ENCODE peak calls at places on chromosomes 11 and 22, in five cellular contexts. One of them, this sample, is unnamed.
A peak's percentile ranks its signal among the peaks of the same experiment; 100 is the strongest.

GRCh38 chr22:24393012-24393559 is 34.3 kb upstream of the ADORA2A start:
- DNase-seq in IMR-90: no peak
- DNase-seq in hepatocyte: no peak
- DNase-seq in tibial nerve: no peak
- DNase-seq in GM23338: no peak
- DNase-seq in this sample: no peak

GRCh38 chr22:47296405-47297260 is 534.2 kb downstream of the TBC1D22A start:
- DNase-seq in IMR-90: no peak
- DNase-seq in hepatocyte: no peak
- DNase-seq in tibial nerve: no peak
- DNase-seq in GM23338: peak; percentile 0
- DNase-seq in this sample: no peak

GRCh38 chr22:17562906-17563870 is at the start of gene SLC25A18:
- DNase-seq in IMR-90: no peak
- DNase-seq in hepatocyte: peak; percentile 63
- DNase-seq in tibial nerve: no peak
- DNase-seq in GM23338: peak; percentile 84
- DNase-seq in this sample: no peak

GRCh38 chr22:22061085-22062077 is 78.8 kb upstream of the TOP3B start:
- DNase-seq in IMR-90: peak; percentile 43
- DNase-seq in hepatocyte: peak; percentile 76
- DNase-seq in tibial nerve: no peak
- DNase-seq in GM23338: no peak
- DNase-seq in this sample: no peak

GRCh38 chr11:130070829-130071205 is 1.1 kb downstream of the APLP2 start:
- DNase-seq in IMR-90: peak; percentile 36
- DNase-seq in hepatocyte: peak; percentile 57
- DNase-seq in tibial nerve: no peak
- DNase-seq in GM23338: peak; percentile 68
- DNase-seq in this sample: peak; percentile 74

GRCh38 chr22:17945851-17946690 is 78.3 kb downstream of the MICAL3 start:
- DNase-seq in IMR-90: no peak
- DNase-seq in hepatocyte: no peak
- DNase-seq in tibial nerve: no peak
- DNase-seq in GM23338: no peak
- DNase-seq in this sample: no peak

GRCh38 chr11:124762077-124762623 is at the start of gene ESAM:
- DNase-seq in IMR-90: no peak
- DNase-seq in hepatocyte: peak; percentile 62
- DNase-seq in tibial nerve: no peak
- DNase-seq in GM23338: peak; percentile 66
- DNase-seq in this sample: peak; percentile 80

GRCh38 chr22:50526849-50527801 is 1.7 kb upstream of the SCO2 start:
- DNase-seq in IMR-90: no peak
- DNase-seq in hepatocyte: no peak
- DNase-seq in tibial nerve: no peak
- DNase-seq in GM23338: peak; percentile 67
- DNase-seq in this sample: peak; percentile 85

GRCh38 chr11:120613264-120614226 is 102.0 kb downstream of the GRIK4 start:
- DNase-seq in IMR-90: no peak
- DNase-seq in hepatocyte: peak; percentile 26
- DNase-seq in tibial nerve: no peak
- DNase-seq in GM23338: no peak
- DNase-seq in this sample: no peak

GRCh38 chr22:49100764-49101163 is 726.9 kb downstream of the BRD1 start:
- DNase-seq in IMR-90: no peak
- DNase-seq in hepatocyte: no peak
- DNase-seq in tibial nerve: no peak
- DNase-seq in GM23338: no peak
- DNase-seq in this sample: no peak

GRCh38 chr22:26660961-26661578 is 3.7 kb downstream of the MIAT start:
- DNase-seq in IMR-90: no peak
- DNase-seq in hepatocyte: no peak
- DNase-seq in tibial nerve: no peak
- DNase-seq in GM23338: peak; percentile 43
- DNase-seq in this sample: no peak

GRCh38 chr11:74001822-74002286 is 7.0 kb downstream of the UCP3 start:
- DNase-seq in IMR-90: no peak
- DNase-seq in hepatocyte: no peak
- DNase-seq in tibial nerve: no peak
- DNase-seq in GM23338: no peak
- DNase-seq in this sample: no peak

GRCh38 chr11:44427432-44427831 is 117.5 kb upstream of the ALX4 start:
- DNase-seq in IMR-90: no peak
- DNase-seq in hepatocyte: no peak
- DNase-seq in tibial nerve: no peak
- DNase-seq in GM23338: peak; percentile 83
- DNase-seq in this sample: no peak

GRCh38 chr11:126607374-126607773 is 251.9 kb downstream of the ST3GAL4 start:
- DNase-seq in IMR-90: peak; percentile 66
- DNase-seq in hepatocyte: peak; percentile 80
- DNase-seq in tibial nerve: peak; percentile 17
- DNase-seq in GM23338: peak; percentile 89
- DNase-seq in this sample: no peak

DNA sequence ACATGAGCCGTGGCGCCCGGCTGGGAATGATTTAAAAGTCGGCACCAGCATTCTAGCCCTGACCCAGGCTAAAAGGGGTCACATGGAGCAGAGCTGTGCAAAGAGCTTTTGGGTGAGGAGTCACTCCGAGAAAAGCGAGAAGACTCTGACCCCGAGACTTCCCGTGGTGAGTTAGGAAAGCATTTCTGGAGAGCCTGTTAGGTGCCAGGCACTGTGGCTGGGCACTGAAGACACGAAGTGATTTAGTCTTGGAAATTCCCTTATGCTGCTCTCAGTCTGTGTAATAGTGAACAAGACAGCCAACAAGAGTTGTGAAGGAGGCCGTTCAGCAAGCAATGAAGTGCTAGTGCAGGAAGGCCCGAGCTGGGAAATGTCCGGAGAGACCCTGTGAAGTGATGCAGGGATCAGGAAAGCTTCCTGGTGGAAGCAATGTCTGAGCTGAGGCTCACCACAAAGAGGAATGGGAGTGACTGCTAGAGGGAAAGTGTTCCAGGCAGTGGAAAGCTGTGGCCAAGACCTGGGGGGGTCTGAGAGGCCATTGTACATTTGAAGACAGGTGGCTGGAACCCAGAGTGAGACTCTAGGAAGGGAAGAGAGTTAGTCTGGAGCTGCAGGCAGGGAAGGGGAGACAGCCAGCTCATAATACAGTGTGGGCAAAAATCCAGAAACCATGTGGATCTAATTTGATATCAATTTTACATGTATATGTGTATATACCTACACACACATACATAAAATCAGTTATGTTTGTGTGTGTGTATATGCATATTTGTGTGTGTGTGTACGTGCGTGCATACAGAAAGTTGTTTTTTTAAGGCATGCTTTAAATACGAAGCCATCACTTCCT is 31.7 kb downstream of the MARK2 start:
- DNase-seq in IMR-90: peak; percentile 28
- DNase-seq in hepatocyte: no peak
- DNase-seq in tibial nerve: no peak
- DNase-seq in GM23338: no peak
- DNase-seq in this sample: no peak
- H3K27ac ChIP-seq in IMR-90: no peak overlapping the region
- H3K27ac ChIP-seq in hepatocyte: peak overlapping the region; percentile 37
- H3K27ac ChIP-seq in tibial nerve: peak overlapping the region; percentile 52
- H3K27ac ChIP-seq in GM23338: peak overlapping the region; percentile 26
- H3K27ac ChIP-seq in this sample: peak overlapping the region; percentile 25

DNA sequence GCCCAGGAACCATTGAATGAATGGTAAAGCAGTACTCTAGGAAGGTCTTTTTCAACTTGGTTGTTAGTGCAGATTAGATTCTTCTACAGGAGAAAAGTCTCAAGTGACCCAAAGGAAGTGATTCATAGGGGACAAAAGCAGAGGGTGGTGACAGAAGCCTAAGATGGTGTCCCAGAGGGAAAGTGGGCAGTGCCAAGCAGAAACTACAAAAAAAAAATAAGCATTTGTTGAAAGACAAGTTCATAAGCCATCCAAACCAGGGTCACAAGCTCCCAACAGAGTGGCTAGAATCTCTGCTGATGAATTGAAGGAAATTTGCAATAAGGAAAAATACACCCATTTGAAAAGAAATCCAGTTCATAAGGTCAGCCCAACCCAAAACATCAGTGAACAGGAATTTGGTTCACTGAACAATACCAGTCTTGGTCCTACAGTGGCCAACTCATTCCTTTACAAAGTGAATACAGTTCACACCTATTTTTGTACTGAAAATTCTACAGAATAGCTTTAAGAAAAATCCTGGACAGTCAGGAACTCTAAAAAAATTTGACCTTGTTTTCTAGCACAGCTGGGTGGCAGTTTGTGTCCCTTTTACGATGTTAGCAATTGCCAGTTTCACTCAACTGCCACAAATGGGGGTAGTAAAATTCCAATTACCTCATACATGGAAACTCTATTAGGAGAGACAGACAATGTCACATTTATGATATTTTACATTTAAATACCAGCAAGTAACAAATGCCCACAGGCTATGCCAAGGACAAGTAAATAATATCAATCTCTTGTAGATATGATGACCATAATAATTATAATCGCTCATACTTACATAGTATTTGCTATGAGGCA is 21.6 kb upstream of the NUP160 start:
- DNase-seq in IMR-90: no peak
- DNase-seq in hepatocyte: no peak
- DNase-seq in tibial nerve: no peak
- DNase-seq in GM23338: no peak
- DNase-seq in this sample: no peak
- H3K4me3 ChIP-seq in IMR-90: no peak overlapping the region
- H3K4me3 ChIP-seq in hepatocyte: no peak overlapping the region
- H3K4me3 ChIP-seq in tibial nerve: no peak overlapping the region
- H3K4me3 ChIP-seq in GM23338: no peak overlapping the region
- H3K4me3 ChIP-seq in this sample: no peak overlapping the region

DNA sequence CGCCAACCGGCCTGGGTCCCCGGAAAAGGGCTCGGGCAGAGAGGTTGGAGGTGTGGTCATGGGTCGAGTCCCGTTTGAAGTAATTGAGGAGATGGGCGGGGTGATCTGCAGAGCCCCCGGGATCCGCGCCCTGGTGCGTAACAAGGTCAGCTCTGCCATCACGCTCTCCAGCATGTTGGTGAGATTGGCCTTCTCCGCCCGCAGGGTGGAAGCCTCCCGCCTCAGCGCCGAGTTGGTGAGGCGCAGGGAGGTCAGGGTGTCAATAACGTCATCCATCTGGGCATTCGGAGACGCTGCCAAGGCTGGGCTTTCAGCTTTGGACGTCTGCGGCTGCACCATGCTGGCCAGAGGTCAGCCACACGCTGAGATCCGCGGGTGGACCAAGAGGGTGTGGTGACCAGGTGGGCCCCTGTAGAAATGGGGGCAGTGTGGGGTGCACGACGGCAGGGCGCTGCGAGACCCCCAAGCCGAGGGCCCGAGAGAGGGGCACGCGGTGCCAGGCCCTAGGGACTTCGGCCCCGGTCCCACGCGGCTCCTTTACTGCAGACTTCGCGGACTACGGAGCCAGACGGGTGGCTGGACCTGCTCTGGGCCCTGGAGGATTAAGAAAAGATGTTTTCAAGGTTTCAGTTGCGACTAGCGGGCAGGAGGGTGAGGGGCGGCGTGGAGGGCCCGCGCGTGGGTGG is 672 bp downstream of the RTL6 start:
- DNase-seq in IMR-90: peak; percentile 34
- DNase-seq in hepatocyte: peak; percentile 41
- DNase-seq in tibial nerve: no peak
- DNase-seq in GM23338: peak; percentile 37
- DNase-seq in this sample: no peak
- H3K27ac ChIP-seq in IMR-90: peak overlapping the region; percentile 76
- H3K27ac ChIP-seq in hepatocyte: peak overlapping the region; percentile 89
- H3K27ac ChIP-seq in tibial nerve: peak overlapping the region; percentile 89
- H3K27ac ChIP-seq in GM23338: no peak overlapping the region
- H3K27ac ChIP-seq in this sample: peak overlapping the region; percentile 81

GRCh38 chr11:69369210-69369609 is 75.3 kb downstream of the MYEOV start:
- DNase-seq in IMR-90: no peak
- DNase-seq in hepatocyte: no peak
- DNase-seq in tibial nerve: no peak
- DNase-seq in GM23338: no peak
- DNase-seq in this sample: no peak

GRCh38 chr11:69366591-69366990 is 72.6 kb downstream of the MYEOV start:
- DNase-seq in IMR-90: no peak
- DNase-seq in hepatocyte: no peak
- DNase-seq in tibial nerve: no peak
- DNase-seq in GM23338: no peak
- DNase-seq in this sample: no peak

GRCh38 chr11:69367211-69367964 is 73.4 kb downstream of the MYEOV start:
- DNase-seq in IMR-90: peak; percentile 28
- DNase-seq in hepatocyte: no peak
- DNase-seq in tibial nerve: no peak
- DNase-seq in GM23338: no peak
- DNase-seq in this sample: no peak

GRCh38 chr11:69369945-69370344 is 76.0 kb downstream of the MYEOV start:
- DNase-seq in IMR-90: no peak
- DNase-seq in hepatocyte: no peak
- DNase-seq in tibial nerve: no peak
- DNase-seq in GM23338: no peak
- DNase-seq in this sample: no peak

GRCh38 chr11:69368119-69368880 is 74.3 kb downstream of the MYEOV start:
- DNase-seq in IMR-90: no peak
- DNase-seq in hepatocyte: no peak
- DNase-seq in tibial nerve: no peak
- DNase-seq in GM23338: no peak
- DNase-seq in this sample: no peak
- H3K4me3 ChIP-seq in IMR-90: no peak overlapping the region
- H3K4me3 ChIP-seq in hepatocyte: no peak overlapping the region
- H3K4me3 ChIP-seq in tibial nerve: no peak overlapping the region
- H3K4me3 ChIP-seq in GM23338: no peak overlapping the region
- H3K4me3 ChIP-seq in this sample: no peak overlapping the region

GRCh38 chr11:93740031-93740801 is 1.1 kb downstream of the TAF1D start:
- DNase-seq in IMR-90: peak; percentile 56
- DNase-seq in hepatocyte: peak; percentile 46
- DNase-seq in tibial nerve: no peak
- DNase-seq in GM23338: peak; percentile 70
- DNase-seq in this sample: peak; percentile 56
- H3K27ac ChIP-seq in IMR-90: peak overlapping the region; percentile 94
- H3K27ac ChIP-seq in hepatocyte: peak overlapping the region; percentile 97
- H3K27ac ChIP-seq in tibial nerve: peak overlapping the region; percentile 91
- H3K27ac ChIP-seq in GM23338: peak overlapping the region; percentile 90
- H3K27ac ChIP-seq in this sample: peak overlapping the region; percentile 94

DNA sequence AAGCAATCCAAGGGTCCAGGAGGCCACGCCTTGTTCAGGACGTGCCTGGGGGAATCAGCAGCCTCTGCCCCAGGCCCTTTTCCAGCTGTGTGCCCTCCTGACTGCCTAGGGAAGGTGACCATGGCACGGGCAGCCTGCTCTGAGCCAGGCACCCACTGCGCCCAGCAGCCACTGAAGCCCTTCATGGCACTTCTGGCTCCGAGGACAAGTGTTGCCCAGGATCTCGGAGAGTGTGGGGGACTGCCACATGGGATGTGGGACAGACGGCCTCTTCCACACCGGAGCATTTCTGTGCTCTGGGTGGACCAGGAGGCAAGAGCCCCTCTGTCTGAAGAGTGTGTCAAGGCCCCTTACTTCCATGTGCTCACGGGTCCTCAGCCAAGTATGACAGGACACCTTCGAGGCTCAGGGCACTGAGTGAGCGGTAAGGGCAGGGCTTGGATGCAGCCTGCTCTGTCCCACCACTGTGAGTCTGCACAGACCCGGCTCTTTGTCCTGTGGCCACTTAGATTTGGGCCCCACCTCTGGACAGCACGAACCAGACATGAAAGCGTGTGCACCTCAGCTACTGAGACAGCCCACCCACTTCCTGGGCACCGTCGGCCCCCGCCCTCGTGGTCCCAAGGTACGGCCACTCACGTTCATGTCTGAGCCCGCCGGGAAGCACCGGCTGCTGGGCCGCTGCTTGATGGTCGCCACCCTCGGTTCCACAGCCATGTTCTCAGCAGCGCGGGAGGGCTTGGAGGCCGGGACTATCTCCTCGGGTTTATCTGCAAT is 93.6 kb downstream of the CTTN start:
- DNase-seq in IMR-90: no peak
- DNase-seq in hepatocyte: no peak
- DNase-seq in tibial nerve: no peak
- DNase-seq in GM23338: no peak
- DNase-seq in this sample: peak; percentile 43
- H3K4me3 ChIP-seq in IMR-90: no peak overlapping the region
- H3K4me3 ChIP-seq in hepatocyte: no peak overlapping the region
- H3K4me3 ChIP-seq in tibial nerve: no peak overlapping the region
- H3K4me3 ChIP-seq in GM23338: no peak overlapping the region
- H3K4me3 ChIP-seq in this sample: no peak overlapping the region